ENCODE peak calls at places on chromosome 11, in six cellular contexts. E is astrocyte of the spinal cord, I is AG09309, T is IMR-90, S is lower leg skin, H is AG04449. K is an unnamed sample.
A peak's percentile ranks its signal among the peaks of the same experiment; 100 is the strongest.

GRCh38 chr11:2670541-2671100 is 29.2 kb downstream of the KCNQ1OT1 start:
- DNase-seq in H (no peak), E (no peak), S (no peak), I (no peak), T (no peak), K (no peak)

GRCh38 chr11:1878134-1879031 is 13.3 kb downstream of the PRR33 start:
- DNase-seq in I (no peak), T (no peak), S (no peak), E (no peak), H (no peak), K (no peak)

GRCh38 chr11:89625171-89625570 is 84.9 kb upstream of the TRIM77 start:
- DNase-seq in T (no peak), H (no peak), S (no peak), E (no peak), I (no peak), K (no peak)

GRCh38 chr11:86800076-86800955 is at the start of gene PRSS23:
- DNase-seq in I (no peak), S (no peak), H (no peak), E (peak; percentile 66), T (peak; percentile 44), K (no peak)

GRCh38 chr11:64305691-64306562 is 603 bp downstream of the ESRRA start:
- DNase-seq in I (no peak), H (no peak), S (peak; percentile 65), E (peak; percentile 19), T (peak; percentile 27), K (no peak)

GRCh38 chr11:92123540-92123939 is 101.1 kb upstream of the FAT3 start:
- DNase-seq in I (peak; percentile 11), T (peak; percentile 0), H (no peak), E (peak; percentile 77), S (no peak), K (peak; percentile 35)

GRCh38 chr11:78072455-78072854 is 7.2 kb downstream of the NDUFC2 start:
- DNase-seq in T (no peak), S (no peak), E (no peak), I (no peak), H (no peak), K (no peak)

GRCh38 chr11:130118636-130119387 is 40.8 kb upstream of the ST14 start:
- DNase-seq in T (no peak), I (no peak), E (no peak), H (no peak), S (no peak), K (no peak)

GRCh38 chr11:74720596-74721478 is 10.4 kb downstream of the CHRDL2 start:
- DNase-seq in E (no peak), H (no peak), S (no peak), I (no peak), T (peak; percentile 89), K (no peak)

GRCh38 chr11:66418168-66418985 is 2.5 kb upstream of the NPAS4 start:
- DNase-seq in H (peak; percentile 82), I (peak; percentile 90), S (peak; percentile 31), E (peak; percentile 93), T (peak; percentile 97), K (peak; percentile 63)

GRCh38 chr11:61092280-61092766 is 10.0 kb upstream of the CD5 start:
- DNase-seq in E (no peak), I (no peak), T (no peak), S (no peak), H (no peak), K (no peak)

GRCh38 chr11:71446942-71447688 is 1.1 kb downstream of the DHCR7 start:
- DNase-seq in S (no peak), T (peak; percentile 66), E (peak; percentile 54), I (peak; percentile 56), H (no peak), K (peak; percentile 43)

GRCh38 chr11:65399845-65400244 is 13.4 kb downstream of the FRMD8 start:
- DNase-seq in T (no peak), I (no peak), E (no peak), S (no peak), H (no peak), K (no peak)

GRCh38 chr11:104146421-104146820 is 17.5 kb downstream of the PDGFD start:
- DNase-seq in T (no peak), E (no peak), S (no peak), H (no peak), I (peak; percentile 43), K (no peak)

GRCh38 chr11:130873766-130874165 is 42.5 kb downstream of the SNX19 start:
- DNase-seq in I (no peak), S (no peak), E (peak; percentile 40), T (peak; percentile 76), H (no peak), K (no peak)

GRCh38 chr11:106224172-106224571 is 146.7 kb downstream of the AASDHPPT start:
- DNase-seq in I (no peak), E (no peak), H (no peak), T (no peak), S (no peak), K (no peak)

GRCh38 chr11:62428871-62429601 is 10.2 kb downstream of the SCGB1A1 start:
- DNase-seq in I (no peak), T (no peak), H (no peak), S (no peak), E (no peak), K (no peak)

GRCh38 chr11:13949876-13950275 is 12.6 kb upstream of the SPON1 start:
- DNase-seq in T (no peak), E (no peak), I (no peak), H (no peak), S (no peak), K (no peak)

GRCh38 chr11:13309156-13309555 is 31.6 kb downstream of the BMAL1 start:
- DNase-seq in H (no peak), E (no peak), T (no peak), I (no peak), S (no peak), K (no peak)

GRCh38 chr11:111631666-111632039 is 29.4 kb downstream of the SIK2 start:
- DNase-seq in S (no peak), H (peak; percentile 63), E (peak; percentile 87), I (peak; percentile 63), T (peak; percentile 88), K (peak; percentile 21)

GRCh38 chr11:125079878-125080530 is 16.9 kb downstream of the SLC37A2 start:
- DNase-seq in I (no peak), T (no peak), S (no peak), H (no peak), E (no peak), K (no peak)

GRCh38 chr11:100929377-100929776 is 200.2 kb downstream of the PGR start:
- DNase-seq in I (no peak), S (no peak), H (peak; percentile 19), T (peak; percentile 81), E (peak; percentile 66), K (no peak)

GRCh38 chr11:128929991-128930390 is 12.7 kb downstream of the TP53AIP1 start:
- DNase-seq in T (peak; percentile 73), S (no peak), I (no peak), H (no peak), E (peak; percentile 18), K (no peak)

GRCh38 chr11:31325162-31325561 is 44.4 kb downstream of the DCDC1 start:
- DNase-seq in E (peak; percentile 57), I (peak; percentile 2), H (peak; percentile 14), T (peak; percentile 44), S (no peak), K (peak; percentile 43)

GRCh38 chr11:12813371-12814225 is 139.4 kb downstream of the TEAD1 start:
- DNase-seq in S (no peak), I (no peak), H (no peak), E (no peak), T (peak; percentile 88), K (peak; percentile 61)

GRCh38 chr11:57515332-57516060 is at the start of gene SLC43A1:
- DNase-seq in H (no peak), I (no peak), E (peak; percentile 69), T (peak; percentile 59), S (no peak), K (no peak)
- TF ChIP-seq CTCF in H (peak; percentile 0), I (peak; percentile 16), E (no peak), T (no peak), S (no peak), K (no peak)

DNA sequence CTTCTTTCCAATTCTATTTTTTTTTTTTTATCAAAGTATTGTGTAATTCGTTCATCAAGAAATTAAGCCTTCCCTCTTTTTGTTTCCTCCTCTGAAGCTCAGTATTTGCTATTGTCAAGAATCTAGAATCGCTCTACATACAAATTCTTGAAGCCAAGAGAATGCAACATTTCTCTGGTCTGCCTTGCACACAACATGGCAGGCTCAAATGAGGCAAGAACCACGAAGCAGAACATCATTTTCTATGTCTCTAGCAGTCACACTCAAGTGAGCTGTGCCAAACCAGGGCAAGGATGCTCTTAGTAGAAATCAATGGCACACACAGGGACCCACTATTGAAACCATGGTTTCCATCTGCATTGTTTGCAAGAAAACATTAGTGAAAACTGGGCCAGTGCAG is 46.7 kb upstream of the SLC1A2 start:
- DNase-seq in E (no peak), I (no peak), T (no peak), H (no peak), S (no peak), K (no peak)
- H3K4me3 ChIP-seq in E (no peak overlapping the region), I (no peak overlapping the region), T (no peak overlapping the region), H (no peak overlapping the region), S (no peak overlapping the region), K (no peak overlapping the region)

GRCh38 chr11:68825603-68826002 is 16.1 kb downstream of the CPT1A start:
- DNase-seq in E (no peak), H (no peak), T (no peak), I (no peak), S (no peak), K (no peak)

GRCh38 chr11:68819362-68819761 is 22.4 kb downstream of the CPT1A start:
- DNase-seq in S (no peak), T (no peak), E (no peak), I (no peak), H (no peak), K (no peak)

GRCh38 chr11:68822546-68822945 is 19.2 kb downstream of the CPT1A start:
- DNase-seq in I (no peak), H (no peak), T (no peak), E (no peak), S (no peak), K (no peak)

GRCh38 chr11:68818181-68818580 is 23.5 kb downstream of the CPT1A start:
- DNase-seq in H (no peak), S (no peak), I (no peak), T (no peak), E (no peak), K (no peak)

DNA sequence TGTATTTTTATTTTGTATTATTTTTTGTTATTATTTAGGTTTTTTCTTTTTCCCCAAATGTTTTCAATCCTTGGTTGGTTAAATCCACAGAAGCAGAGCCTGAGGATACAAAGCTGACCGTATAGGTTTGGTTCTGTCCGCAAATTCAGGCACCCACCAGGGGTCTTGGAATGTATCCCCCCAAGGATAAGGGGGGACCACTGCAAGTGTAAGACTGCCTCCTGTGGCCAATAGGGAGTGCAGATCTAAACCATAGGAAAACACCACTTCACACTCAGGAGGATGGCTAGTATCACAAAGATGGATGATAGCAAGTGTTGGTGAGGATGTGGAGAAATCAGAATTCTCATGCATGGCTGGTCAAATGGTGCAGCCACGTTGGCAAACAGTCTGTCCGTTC is 20.0 kb downstream of the CPT1A start:
- DNase-seq in T (no peak), I (no peak), S (no peak), H (no peak), E (no peak), K (no peak)
- TF ChIP-seq CTCF in T (no peak), I (no peak), S (no peak), H (no peak), E (peak; percentile 4), K (peak; percentile 14)

DNA sequence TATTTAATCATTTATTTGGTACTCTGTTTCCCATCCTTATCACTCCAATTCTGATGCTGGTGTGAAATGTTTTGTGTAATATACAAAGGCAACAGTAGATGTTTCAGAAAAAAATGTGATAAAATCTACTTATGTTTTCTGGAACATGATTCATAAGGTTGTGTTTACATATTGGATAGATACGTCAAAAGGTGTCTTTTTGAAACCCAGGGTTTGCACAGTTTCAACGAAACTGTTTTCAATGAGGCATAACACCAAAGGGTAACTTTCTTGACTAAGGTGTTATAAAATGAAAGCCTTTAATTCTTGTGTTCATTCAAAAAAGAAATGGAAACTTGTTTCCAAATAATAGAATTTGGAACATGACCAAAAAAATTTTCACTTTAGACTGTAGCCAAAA is 33.8 kb upstream of the HSD17B12 start:
- DNase-seq in S (no peak), E (no peak), T (no peak), I (no peak), H (no peak), K (no peak)
- H3K4me3 ChIP-seq in S (no peak overlapping the region), E (no peak overlapping the region), T (no peak overlapping the region), I (no peak overlapping the region), H (no peak overlapping the region), K (no peak overlapping the region)

K was measured in kidney epithelial cell.